ENCODE peak calls at places on chromosomes 4 and X, in eight cellular contexts. A, L, Z, N, C, W, M and I are unnamed samples.

GRCh38 chr4:52028970-52029369 is 8.8 kb upstream of the LRRC66 start:
- DNase-seq in A (peak), W (no peak), C (no peak), Z (peak), M (no peak), L (no peak), N (no peak), I (peak)

GRCh38 chr4:2408401-2408958 is 10.0 kb downstream of the ZFYVE28 start:
- DNase-seq in M (peak), N (no peak), L (no peak), C (no peak), Z (no peak), A (no peak), W (no peak), I (no peak)

GRCh38 chrX:115582871-115583729 is 22.1 kb downstream of the PLS3 start:
- DNase-seq in M (no peak), Z (peak), A (no peak), W (no peak), L (no peak), C (no peak), N (no peak), I (no peak)

GRCh38 chr4:780730-781492 is 45.0 kb downstream of the CPLX1 start:
- DNase-seq in A (no peak), L (no peak), N (no peak), M (no peak), C (no peak), W (peak), Z (no peak), I (no peak)

GRCh38 chr4:72352746-72353145 is 216.3 kb downstream of the ADAMTS3 start:
- DNase-seq in N (no peak), L (no peak), W (no peak), Z (peak), M (no peak), C (no peak), A (peak), I (no peak)

GRCh38 chrX:66030505-66031317 is 9.2 kb downstream of the VSIG4 start:
- DNase-seq in Z (no peak), M (no peak), C (no peak), A (no peak), L (peak), N (no peak), W (no peak), I (peak)

GRCh38 chr4:158678767-158679166 is 6.7 kb downstream of the ETFDH start:
- DNase-seq in A (no peak), N (no peak), L (no peak), C (no peak), Z (no peak), M (no peak), W (no peak), I (no peak)

GRCh38 chrX:115344885-115345653 is 55.6 kb downstream of the LUZP4 start:
- DNase-seq in Z (peak), A (peak), M (peak), W (peak), C (no peak), L (no peak), N (peak), I (peak)

GRCh38 chrX:10729000-10729399 is 108.6 kb upstream of the MID1 start:
- DNase-seq in Z (no peak), N (no peak), A (no peak), C (no peak), W (no peak), L (no peak), M (no peak), I (no peak)

GRCh38 chrX:20666316-20666715 is 399.6 kb upstream of the RPS6KA3 start:
- DNase-seq in M (no peak), L (no peak), Z (no peak), W (no peak), N (no peak), A (no peak), C (no peak), I (no peak)

GRCh38 chr4:21901831-21902230 is 46.7 kb downstream of the KCNIP4 start:
- DNase-seq in M (no peak), W (no peak), C (no peak), N (no peak), A (no peak), Z (no peak), L (no peak), I (no peak)

GRCh38 chr4:123701046-123701445 is 304.5 kb downstream of the SPRY1 start:
- DNase-seq in W (no peak), C (no peak), L (no peak), M (no peak), N (no peak), A (no peak), Z (no peak), I (no peak)